ENCODE peak calls at places on chromosomes 16 and 17, in five cellular contexts. I is nucleus accumbens; G is heart right ventricle; O is T47D; X is activated CD4-positive, CD25-positive, alpha-beta regulatory T cell. Q is an unnamed sample.

GRCh38 chr17:10394201-10394887 is 21.5 kb upstream of the MYH13 start:
- DNase-seq in I (no peak), G (no peak), O (no peak), X (no peak), Q (no peak)

GRCh38 chr16:20353379-20353778 is 864 bp upstream of the UMOD start:
- DNase-seq in I (no peak), G (no peak), O (no peak), X (no peak), Q (no peak)

GRCh38 chr16:2715519-2715918 is 4.5 kb downstream of the PRSS27 start:
- DNase-seq in I (peak; percentile 54), G (peak; percentile 75), O (no peak), X (peak; percentile 59), Q (peak; percentile 73)

GRCh38 chr16:49921791-49922456 is 66.0 kb upstream of the ZNF423 start:
- DNase-seq in I (peak; percentile 5), G (peak; percentile 65), O (peak; percentile 63), X (no peak), Q (no peak)

GRCh38 chr16:68605746-68606145 is 39.4 kb upstream of the CDH3 start:
- DNase-seq in I (no peak), G (no peak), O (no peak), X (no peak), Q (no peak)

GRCh38 chr17:82178499-82179290 is 33.9 kb downstream of the CCDC57 start:
- DNase-seq in I (no peak), G (no peak), O (no peak), X (no peak), Q (no peak)

GRCh38 chr17:77285594-77286390 is 145.0 kb downstream of the SEC14L1 start:
- DNase-seq in I (peak; percentile 12), G (peak; percentile 33), O (no peak), X (no peak), Q (no peak)

GRCh38 chr16:10386517-10387377 is 886 bp downstream of the ATF7IP2 start:
- DNase-seq in I (no peak), G (no peak), O (no peak), X (no peak), Q (no peak)

GRCh38 chr17:36459045-36459444 is 27.4 kb upstream of the ZNHIT3 start:
- DNase-seq in I (no peak), G (no peak), O (no peak), X (no peak), Q (no peak)